ENCODE peak calls at places on chromosomes 13 and 19, in five cellular contexts. Q is activated CD4-positive, alpha-beta T cell treated with anti-CD3 and anti-CD28 coated beads, Interleukin-2, amount 50 U/mL, for 4 hours; U is fibroblast of lung; W is T-cell; N is CD4-positive, alpha-beta T cell. O is an unnamed sample.

GRCh38 chr19:15945301-15945700 is 3.5 kb upstream of the OR10H4 start:
- DNase-seq in Q (no peak), U (no peak), W (no peak), N (no peak), O (no peak)

GRCh38 chr19:49004133-49004532 is 10.4 kb downstream of the RUVBL2 start:
- DNase-seq in Q (no peak), U (no peak), W (no peak), N (no peak), O (no peak)

GRCh38 chr13:29362849-29363604 is 232.5 kb downstream of the SLC7A1 start:
- DNase-seq in Q (peak), U (peak), W (no peak), N (peak), O (no peak)

GRCh38 chr13:100398360-100398759 is 190.2 kb downstream of the GGACT start:
- DNase-seq in Q (no peak), U (no peak), W (no peak), N (no peak), O (no peak)

GRCh38 chr19:38634757-38635482 is 12.5 kb upstream of the ACTN4 start:
- DNase-seq in Q (peak), U (peak), W (peak), N (peak), O (peak)

GRCh38 chr19:39492788-39493187 is 6.0 kb upstream of the DLL3 start:
- DNase-seq in Q (no peak), U (no peak), W (no peak), N (no peak), O (no peak)

GRCh38 chr13:110017379-110017778 is 231.0 kb upstream of the IRS2 start:
- DNase-seq in Q (no peak), U (peak), W (no peak), N (no peak), O (no peak)

GRCh38 chr13:95494082-95494681 is 58.3 kb upstream of the CLDN10 start:
- DNase-seq in Q (no peak), U (peak), W (no peak), N (no peak), O (no peak)

GRCh38 chr19:18007605-18007938 is 398 bp upstream of the ARRDC2 start:
- DNase-seq in Q (no peak), U (no peak), W (no peak), N (no peak), O (no peak)

GRCh38 chr19:10936661-10937084 is 8.1 kb downstream of the TIMM29 start:
- DNase-seq in Q (no peak), U (peak), W (no peak), N (no peak), O (no peak)

GRCh38 chr19:3692141-3693029 is 7.9 kb downstream of the PIP5K1C start:
- DNase-seq in Q (peak), U (no peak), W (peak), N (peak), O (peak)

O was measured in activated T-helper 9 cell treated with anti-CD3 and anti-CD28 coated beads, Interleukin-2, amount 50 U/mL, for 16 hours.